ENCODE peak calls at places on chromosomes 7 and 10, in ten cellular contexts. S, R, C, M, V, Y, X, Q, I and N are unnamed samples.

GRCh38 chr7:133576769-133577168 is 323.9 kb downstream of the EXOC4 start:
- DNase-seq in C (no peak), S (no peak), R (no peak), X (no peak), M (no peak), V (no peak), Y (no peak), I (no peak), Q (no peak), N (no peak)

GRCh38 chr10:78981257-78981969 is 87.4 kb upstream of the ZMIZ1 start:
- DNase-seq in V (no peak), Q (no peak), Y (no peak), I (no peak), R (peak; percentile 27), C (no peak), S (no peak), M (no peak), X (no peak), N (no peak)

GRCh38 chr10:4541292-4541691 is 284.7 kb upstream of the AKR1E2 start:
- DNase-seq in S (peak; percentile 88), C (peak; percentile 87), Q (no peak), X (no peak), Y (peak; percentile 97), I (no peak), M (peak; percentile 97), V (no peak), R (no peak), N (no peak)

GRCh38 chr7:95690367-95690947 is 81.9 kb upstream of the DYNC1I1 start:
- DNase-seq in M (peak; percentile 55), Q (no peak), S (peak; percentile 51), C (no peak), X (no peak), Y (peak; percentile 75), R (peak; percentile 58), I (peak; percentile 23), V (no peak), N (peak; percentile 24)

GRCh38 chr10:38076687-38077086 is 17.4 kb upstream of the ZNF37A start:
- DNase-seq in Q (no peak), S (no peak), R (no peak), C (no peak), I (no peak), X (no peak), Y (no peak), M (no peak), V (no peak), N (no peak)

GRCh38 chr7:6306471-6306870 is 34.0 kb upstream of the CYTH3 start:
- DNase-seq in X (no peak), R (no peak), V (no peak), Q (no peak), S (peak; percentile 87), I (no peak), Y (peak; percentile 85), M (peak; percentile 66), C (no peak), N (no peak)

GRCh38 chr10:82934429-82934828 is 1059.4 kb downstream of the NRG3 start:
- DNase-seq in C (no peak), X (no peak), Q (no peak), M (no peak), S (no peak), Y (no peak), I (no peak), R (no peak), V (no peak), N (no peak)

GRCh38 chr7:124784879-124785818 is 19.6 kb upstream of the GPR37 start:
- DNase-seq in C (no peak), M (peak; percentile 69), R (no peak), I (peak; percentile 63), V (no peak), Q (no peak), Y (peak; percentile 67), S (peak; percentile 66), X (no peak), N (peak; percentile 57)

GRCh38 chr7:106643189-106643588 is 17.8 kb downstream of the CCDC71L start:
- DNase-seq in X (no peak), V (no peak), C (no peak), R (no peak), Q (no peak), I (no peak), M (no peak), S (no peak), Y (peak; percentile 44), N (no peak)

GRCh38 chr7:47908726-47909125 is 39.5 kb downstream of the PKD1L1 start:
- DNase-seq in Q (no peak), C (no peak), S (no peak), Y (no peak), I (no peak), R (no peak), M (no peak), V (no peak), X (no peak), N (no peak)

DNA sequence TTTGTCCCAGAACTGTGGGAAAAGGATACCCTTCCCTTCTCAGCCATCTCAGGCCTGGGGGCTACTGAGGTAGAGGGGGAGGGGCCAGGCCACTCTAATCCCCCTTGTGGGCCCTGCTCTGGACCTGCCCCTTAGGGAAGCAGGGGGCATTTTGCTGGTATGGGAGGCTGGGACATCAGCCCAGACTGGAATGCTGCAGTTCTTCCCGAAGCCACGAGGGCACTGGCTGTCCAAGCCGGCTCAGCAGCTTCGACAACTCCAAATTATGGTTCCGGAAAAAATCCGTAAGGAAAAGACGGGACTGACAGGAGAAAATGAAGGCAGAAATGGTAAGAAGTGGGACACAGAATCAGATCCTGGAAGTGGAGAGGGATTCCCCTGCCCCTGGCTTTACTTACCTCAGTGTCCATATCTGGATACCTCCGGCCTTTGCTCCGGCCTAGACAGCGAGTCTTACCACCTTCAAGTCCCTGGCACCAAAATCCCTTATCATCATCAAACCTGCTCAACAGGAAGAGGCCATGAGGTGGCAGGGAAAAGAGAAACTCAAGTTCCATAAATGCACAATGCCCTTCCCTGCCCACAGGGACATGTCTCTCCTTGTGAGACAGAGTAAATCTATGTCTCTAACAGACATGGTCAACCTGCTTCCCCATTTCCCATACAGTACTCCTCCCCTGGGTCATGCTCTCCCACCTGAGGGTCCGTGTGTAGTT is 9.0 kb downstream of the NDST2 start:
- DNase-seq in I (no peak), M (no peak), S (peak; percentile 59), Q (no peak), X (no peak), R (no peak), V (no peak), Y (no peak), C (no peak), N (no peak)
- TF ChIP-seq CTCF in I (no peak), M (no peak), S (peak; percentile 40), Q (no peak), X (no peak), R (no peak), V (no peak), Y (peak; percentile 23), C (no peak), N (no peak)

GRCh38 chr7:138095972-138096935 is 20.0 kb downstream of the AKR1D1 start:
- DNase-seq in M (no peak), X (no peak), S (no peak), R (no peak), V (no peak), Q (no peak), I (no peak), Y (no peak), C (no peak), N (no peak)

GRCh38 chr7:138092486-138093028 is 16.3 kb downstream of the AKR1D1 start:
- DNase-seq in Y (no peak), S (peak; percentile 84), M (no peak), Q (no peak), I (no peak), V (no peak), X (no peak), C (no peak), R (no peak), N (no peak)

GRCh38 chr7:138099813-138100212 is 23.6 kb downstream of the AKR1D1 start:
- DNase-seq in I (no peak), X (no peak), C (no peak), R (no peak), Q (no peak), Y (no peak), S (no peak), V (no peak), M (no peak), N (no peak)

DNA sequence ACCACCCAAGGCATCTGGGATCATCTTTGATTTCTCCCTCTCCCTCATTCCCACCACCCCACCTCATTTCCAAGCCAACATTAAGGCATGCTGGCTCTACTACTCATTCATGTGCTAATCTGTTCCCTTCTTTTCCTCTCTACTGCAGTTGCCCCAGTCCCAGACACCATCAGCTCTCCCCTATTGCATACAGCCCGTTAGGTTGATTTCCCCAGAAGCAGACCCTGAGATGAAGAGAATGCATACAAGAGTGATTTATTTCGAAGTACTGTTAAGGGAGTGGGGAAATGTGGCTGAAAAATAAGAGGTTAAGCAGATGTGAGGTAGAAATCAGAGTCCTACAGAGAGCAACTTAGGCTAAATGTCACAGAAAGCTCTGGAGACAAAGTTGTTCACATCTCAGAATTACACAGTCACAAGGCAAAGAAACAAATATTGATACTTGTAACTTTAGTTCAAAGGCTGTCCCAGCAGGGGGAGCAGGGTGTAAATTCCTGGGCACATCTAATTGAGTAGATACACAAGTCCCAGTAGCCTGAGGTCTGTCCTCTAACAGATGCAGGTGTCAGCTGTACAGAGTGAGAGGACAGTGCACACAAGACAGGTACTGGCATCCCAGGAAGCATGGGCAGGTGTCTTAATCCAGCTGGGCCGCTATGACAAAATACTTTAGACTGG is 20.9 kb downstream of the AKR1D1 start:
- DNase-seq in Y (peak; percentile 50), M (no peak), V (no peak), R (peak; percentile 6), X (no peak), S (peak; percentile 49), C (no peak), I (peak; percentile 41), Q (no peak), N (peak; percentile 35)
- TF ChIP-seq CTCF in Y (peak; percentile 45), M (peak; percentile 12), V (no peak), R (no peak), X (no peak), S (peak; percentile 59), C (no peak), I (peak; percentile 50), Q (peak; percentile 23), N (no peak)

GRCh38 chr7:155371884-155372781 is 74.5 kb downstream of the INSIG1 start:
- DNase-seq in C (no peak), V (no peak), R (peak; percentile 66), X (no peak), M (peak; percentile 20), S (no peak), Q (peak; percentile 49), Y (no peak), I (peak; percentile 85), N (no peak)
- TF ChIP-seq CTCF in C (no peak), V (no peak), R (peak; percentile 61), X (peak; percentile 25), M (no peak), S (peak; percentile 45), Q (peak; percentile 38), Y (no peak), I (peak; percentile 64), N (peak; percentile 44)

DNA sequence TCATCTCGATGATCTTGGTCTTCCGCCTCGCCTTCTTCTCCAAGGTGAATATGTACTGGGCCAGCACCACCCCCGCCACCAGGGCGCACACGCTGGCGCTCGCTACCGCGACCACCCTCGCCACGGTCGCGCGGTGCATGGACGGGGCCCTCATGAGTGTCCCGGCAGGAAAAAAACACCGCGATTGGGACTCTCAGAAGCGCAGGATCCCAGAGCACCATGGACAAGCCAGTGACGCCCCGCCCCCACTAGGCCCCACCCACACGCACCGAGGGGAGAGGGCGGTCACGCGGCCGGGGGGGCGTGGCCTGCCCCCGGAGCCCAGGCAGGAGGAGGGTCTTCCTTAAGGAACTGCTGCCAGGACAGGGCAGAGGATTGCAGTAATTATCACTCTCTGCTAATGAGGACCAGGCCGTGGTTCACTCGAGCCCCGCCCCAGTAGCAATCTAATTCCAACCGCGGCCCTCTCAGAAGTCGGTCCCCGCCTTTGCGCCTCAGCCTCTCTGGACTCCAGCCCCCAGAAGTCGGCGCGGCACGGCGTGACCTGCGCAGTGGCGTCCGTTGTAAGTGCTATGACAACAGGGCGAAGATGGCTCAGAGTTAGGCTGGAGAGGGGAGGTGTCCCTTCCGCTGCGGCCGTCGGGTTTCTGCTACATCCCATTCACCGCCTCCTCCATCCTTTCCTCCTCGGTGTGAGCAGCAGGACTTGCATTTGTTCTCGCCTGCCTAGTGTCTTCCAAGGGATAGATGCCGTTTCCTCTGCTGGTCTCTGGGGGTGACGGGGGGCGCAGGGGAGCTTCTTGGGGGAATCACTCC is at the start of gene BBS9:
- DNase-seq in Q (peak; percentile 95), C (peak; percentile 94), X (peak; percentile 97), Y (peak; percentile 95), V (peak; percentile 80), M (peak; percentile 98), I (peak; percentile 97), R (peak; percentile 93), S (peak; percentile 92), N (peak; percentile 96)
- TF ChIP-seq CTCF in Q (no peak), C (no peak), X (no peak), Y (no peak), V (no peak), M (no peak), I (no peak), R (peak; percentile 18), S (no peak), N (no peak)